ENCODE peak calls at places on chromosome 16, in eight cellular contexts. M is stimulated activated CD8-positive, alpha-beta memory T cell treated with anti-CD3 and anti-CD28 coated beads, Interleukin-2, amount 100 ng/mL, for 48 hours; A is right cardiac atrium; J is fibroblast of pulmonary artery; G is MCF 10A; I is IMR-90; L is activated CD8-positive, alpha-beta memory T cell treated with anti-CD3 and anti-CD28 coated beads, Interleukin-2, amount 50 U/mL, for 48 hours; N is stimulated activated CD4-positive, alpha-beta T cell treated with anti-CD3 and anti-CD28 coated beads, Interleukin-1b, Interleukin-23, amount 100 ng/mL, for 24 hours. U is an unnamed sample.

GRCh38 chr16:88057656-88058055 is 106.4 kb downstream of the BANP start:
- DNase-seq in M (no peak), A (no peak), J (no peak), G (no peak), I (no peak), L (no peak), N (no peak), U (no peak)

GRCh38 chr16:84349852-84350565 is 18.3 kb upstream of the ATP2C2 start:
- DNase-seq in M (no peak), A (no peak), J (no peak), G (no peak), I (no peak), L (no peak), N (no peak), U (no peak)

GRCh38 chr16:79294568-79294967 is 306.0 kb downstream of the MAF start:
- DNase-seq in M (no peak), A (no peak), J (no peak), G (no peak), I (no peak), L (no peak), N (no peak), U (no peak)

GRCh38 chr16:85002643-85003042 is 8.7 kb downstream of the ZDHHC7 start:
- DNase-seq in M (no peak), A (peak), J (no peak), G (no peak), I (no peak), L (no peak), N (no peak), U (no peak)

GRCh38 chr16:67260426-67261063 is 11.8 kb downstream of the SLC9A5 start:
- DNase-seq in M (no peak), A (no peak), J (peak), G (peak), I (peak), L (no peak), N (no peak), U (peak)

GRCh38 chr16:27334874-27335273 is 21.1 kb downstream of the IL4R start:
- DNase-seq in M (no peak), A (no peak), J (no peak), G (no peak), I (peak), L (no peak), N (no peak), U (no peak)

GRCh38 chr16:55713103-55713502 is 57.3 kb downstream of the SLC6A2 start:
- DNase-seq in M (no peak), A (no peak), J (no peak), G (no peak), I (no peak), L (no peak), N (no peak), U (no peak)

GRCh38 chr16:48641770-48642169 is 31.8 kb upstream of the N4BP1 start:
- DNase-seq in M (no peak), A (no peak), J (no peak), G (no peak), I (no peak), L (no peak), N (no peak), U (no peak)

GRCh38 chr16:25106567-25107465 is 4.7 kb upstream of the LCMT1 start:
- DNase-seq in M (peak), A (peak), J (peak), G (peak), I (peak), L (peak), N (peak), U (peak)

GRCh38 chr16:4839942-4840341 is 7.1 kb downstream of the GLYR1 start:
- DNase-seq in M (no peak), A (no peak), J (no peak), G (no peak), I (no peak), L (no peak), N (no peak), U (no peak)

GRCh38 chr16:21962475-21962874 is 9.3 kb downstream of the UQCRC2 start:
- DNase-seq in M (no peak), A (no peak), J (no peak), G (no peak), I (no peak), L (no peak), N (no peak), U (no peak)

GRCh38 chr16:11133344-11133921 is 122.6 kb downstream of the SOCS1 start:
- DNase-seq in M (no peak), A (peak), J (peak), G (peak), I (peak), L (no peak), N (no peak), U (peak)

GRCh38 chr16:73831197-73831596 is 465.4 kb upstream of the PSMD7 start:
- DNase-seq in M (no peak), A (no peak), J (no peak), G (no peak), I (no peak), L (no peak), N (no peak), U (no peak)

GRCh38 chr16:53995378-53995777 is 291.2 kb downstream of the IRX3 start:
- DNase-seq in M (no peak), A (no peak), J (no peak), G (no peak), I (no peak), L (no peak), N (no peak), U (no peak)

GRCh38 chr16:4647661-4647965 is 23.0 kb downstream of the MGRN1 start:
- DNase-seq in M (no peak), A (peak), J (no peak), G (no peak), I (no peak), L (no peak), N (no peak), U (no peak)

GRCh38 chr16:54324716-54325115 is 38.1 kb upstream of the IRX3 start:
- DNase-seq in M (no peak), A (no peak), J (no peak), G (no peak), I (no peak), L (no peak), N (no peak), U (no peak)

GRCh38 chr16:27365142-27366089 is 36.6 kb upstream of the IL21R start:
- DNase-seq in M (no peak), A (no peak), J (peak), G (no peak), I (peak), L (no peak), N (no peak), U (peak)

GRCh38 chr16:67055712-67056487 is 27.0 kb downstream of the CBFB start:
- DNase-seq in M (no peak), A (no peak), J (peak), G (peak), I (peak), L (no peak), N (no peak), U (peak)

GRCh38 chr16:77376358-77376757 is 58.5 kb downstream of the ADAMTS18 start:
- DNase-seq in M (no peak), A (no peak), J (no peak), G (peak), I (no peak), L (peak), N (peak), U (no peak)

GRCh38 chr16:2770057-2770780 is 6.9 kb downstream of the ELOB start:
- DNase-seq in M (no peak), A (no peak), J (no peak), G (peak), I (no peak), L (no peak), N (no peak), U (no peak)

GRCh38 chr16:64878964-64879363 is 242.9 kb downstream of the CDH11 start:
- DNase-seq in M (no peak), A (no peak), J (no peak), G (no peak), I (no peak), L (no peak), N (no peak), U (no peak)

GRCh38 chr16:29862383-29862883 is 593 bp downstream of the CDIPT start:
- DNase-seq in M (no peak), A (peak), J (peak), G (peak), I (no peak), L (no peak), N (no peak), U (peak)

GRCh38 chr16:27460663-27461482 is 58.9 kb downstream of the IL21R start:
- DNase-seq in M (no peak), A (no peak), J (no peak), G (no peak), I (no peak), L (no peak), N (no peak), U (peak)

GRCh38 chr16:87713469-87714229 is 52.1 kb downstream of the KLHDC4 start:
- DNase-seq in M (peak), A (no peak), J (no peak), G (no peak), I (no peak), L (no peak), N (peak), U (no peak)

GRCh38 chr16:24075929-24076716 is 180.0 kb upstream of the CACNG3 start:
- DNase-seq in M (no peak), A (no peak), J (no peak), G (peak), I (no peak), L (no peak), N (no peak), U (no peak)

GRCh38 chr16:88926374-88926990 is 50.5 kb downstream of the CBFA2T3 start:
- DNase-seq in M (no peak), A (peak), J (no peak), G (no peak), I (no peak), L (no peak), N (no peak), U (no peak)

GRCh38 chr16:53053967-53054669 is 673 bp upstream of the CHD9 start:
- DNase-seq in M (no peak), A (peak), J (peak), G (no peak), I (no peak), L (no peak), N (no peak), U (peak)

GRCh38 chr16:89374393-89374948 is 115.9 kb downstream of the ANKRD11 start:
- DNase-seq in M (no peak), A (no peak), J (no peak), G (no peak), I (peak), L (no peak), N (no peak), U (no peak)

GRCh38 chr16:70685938-70686375 is at the start of gene MTSS2:
- DNase-seq in M (no peak), A (peak), J (peak), G (peak), I (peak), L (no peak), N (no peak), U (peak)

GRCh38 chr16:74898667-74899066 is 86.3 kb downstream of the WDR59 start:
- DNase-seq in M (no peak), A (no peak), J (no peak), G (no peak), I (no peak), L (no peak), N (no peak), U (no peak)

GRCh38 chr16:70428178-70428998 is 10.5 kb downstream of the ST3GAL2 start:
- DNase-seq in M (peak), A (peak), J (peak), G (peak), I (peak), L (peak), N (no peak), U (peak)

GRCh38 chr16:53945996-53946395 is 242.0 kb downstream of the FTO start:
- DNase-seq in M (no peak), A (no peak), J (peak), G (peak), I (peak), L (no peak), N (no peak), U (peak)

GRCh38 chr16:28097500-28097899 is 34.0 kb upstream of the GSG1L start:
- DNase-seq in M (no peak), A (no peak), J (no peak), G (no peak), I (no peak), L (no peak), N (no peak), U (no peak)

GRCh38 chr16:65224994-65225393 is 103.1 kb upstream of the CDH11 start:
- DNase-seq in M (no peak), A (no peak), J (no peak), G (no peak), I (no peak), L (no peak), N (no peak), U (no peak)

GRCh38 chr16:46916980-46917379 is 32.8 kb downstream of the GPT2 start:
- DNase-seq in M (no peak), A (no peak), J (peak), G (no peak), I (peak), L (no peak), N (no peak), U (no peak)

GRCh38 chr16:9787717-9788116 is 394.5 kb downstream of the GRIN2A start:
- DNase-seq in M (no peak), A (no peak), J (no peak), G (no peak), I (no peak), L (no peak), N (no peak), U (peak)

GRCh38 chr16:81873843-81874752 is 95.0 kb downstream of the PLCG2 start:
- DNase-seq in M (peak), A (peak), J (peak), G (peak), I (peak), L (peak), N (no peak), U (peak)

GRCh38 chr16:57801856-57802634 is at the start of gene KIFC3:
- DNase-seq in M (peak), A (peak), J (peak), G (peak), I (peak), L (peak), N (peak), U (peak)

GRCh38 chr16:3256876-3257465 is 538 bp upstream of the MEFV start:
- DNase-seq in M (no peak), A (no peak), J (peak), G (peak), I (peak), L (no peak), N (no peak), U (peak)

U was measured in fibroblast of the aortic adventitia.